ENCODE peak calls at places on chromosomes 3 and 15, in five cellular contexts. One of them, this sample, is unnamed.
A peak's percentile ranks its signal among the peaks of the same experiment; 100 is the strongest.

GRCh38 chr15:34436126-34436955 is 1.3 kb downstream of the GOLGA8A start:
- DNase-seq in spleen: peak; percentile 81
- DNase-seq in gastrocnemius medialis: no peak
- DNase-seq in coronary artery: no peak
- DNase-seq in vagina: no peak
- DNase-seq in this sample: no peak

GRCh38 chr3:72889310-72890165 is 1.7 kb downstream of the GXYLT2 start:
- DNase-seq in vagina: no peak
- DNase-seq in coronary artery: no peak
- DNase-seq in spleen: no peak
- DNase-seq in gastrocnemius medialis: no peak
- DNase-seq in this sample: no peak

GRCh38 chr15:101613130-101614000 is 38.8 kb downstream of the TM2D3 start:
- DNase-seq in vagina: no peak
- DNase-seq in gastrocnemius medialis: peak; percentile 91
- DNase-seq in coronary artery: no peak
- DNase-seq in spleen: no peak
- DNase-seq in this sample: peak; percentile 22

GRCh38 chr3:104951426-104951825 is 415.3 kb upstream of the ALCAM start:
- DNase-seq in gastrocnemius medialis: no peak
- DNase-seq in vagina: no peak
- DNase-seq in spleen: no peak
- DNase-seq in coronary artery: no peak
- DNase-seq in this sample: no peak

GRCh38 chr3:126999383-126999782 is 16.5 kb downstream of the PLXNA1 start:
- DNase-seq in coronary artery: no peak
- DNase-seq in gastrocnemius medialis: no peak
- DNase-seq in spleen: no peak
- DNase-seq in vagina: no peak
- DNase-seq in this sample: no peak

GRCh38 chr15:74134387-74135027 is 4.1 kb downstream of the ISLR2 start:
- DNase-seq in coronary artery: no peak
- DNase-seq in vagina: peak; percentile 75
- DNase-seq in spleen: no peak
- DNase-seq in gastrocnemius medialis: no peak
- DNase-seq in this sample: no peak

GRCh38 chr3:193681631-193682030 is 88.6 kb downstream of the OPA1 start:
- DNase-seq in gastrocnemius medialis: no peak
- DNase-seq in coronary artery: no peak
- DNase-seq in vagina: no peak
- DNase-seq in spleen: no peak
- DNase-seq in this sample: no peak

GRCh38 chr3:30193625-30194044 is 412.8 kb upstream of the TGFBR2 start:
- DNase-seq in coronary artery: no peak
- DNase-seq in spleen: no peak
- DNase-seq in vagina: no peak
- DNase-seq in gastrocnemius medialis: no peak
- DNase-seq in this sample: no peak

GRCh38 chr3:63655519-63655918 is 3.0 kb downstream of the SNTN start:
- DNase-seq in coronary artery: no peak
- DNase-seq in gastrocnemius medialis: no peak
- DNase-seq in spleen: no peak
- DNase-seq in vagina: no peak
- DNase-seq in this sample: no peak

GRCh38 chr3:116007000-116007399 is 383.7 kb downstream of the GAP43 start:
- DNase-seq in vagina: no peak
- DNase-seq in spleen: no peak
- DNase-seq in coronary artery: no peak
- DNase-seq in gastrocnemius medialis: no peak
- DNase-seq in this sample: no peak

GRCh38 chr3:13325092-13325491 is 95.0 kb downstream of the NUP210 start:
- DNase-seq in vagina: no peak
- DNase-seq in coronary artery: no peak
- DNase-seq in spleen: no peak
- DNase-seq in gastrocnemius medialis: no peak
- DNase-seq in this sample: no peak

GRCh38 chr3:36911990-36912804 is 32.7 kb downstream of the TRANK1 start:
- DNase-seq in gastrocnemius medialis: no peak
- DNase-seq in spleen: no peak
- DNase-seq in coronary artery: no peak
- DNase-seq in vagina: peak; percentile 44
- DNase-seq in this sample: no peak

GRCh38 chr3:171462224-171462623 is 2.0 kb upstream of the TNIK start:
- DNase-seq in spleen: no peak
- DNase-seq in vagina: no peak
- DNase-seq in gastrocnemius medialis: no peak
- DNase-seq in coronary artery: no peak
- DNase-seq in this sample: no peak

GRCh38 chr15:57873564-57874209 is 167.2 kb downstream of the POLR2M start:
- DNase-seq in coronary artery: no peak
- DNase-seq in vagina: no peak
- DNase-seq in spleen: no peak
- DNase-seq in gastrocnemius medialis: no peak
- DNase-seq in this sample: no peak

GRCh38 chr3:138674131-138674530 is 65.6 kb downstream of the FAIM start:
- DNase-seq in gastrocnemius medialis: no peak
- DNase-seq in vagina: no peak
- DNase-seq in spleen: no peak
- DNase-seq in coronary artery: no peak
- DNase-seq in this sample: no peak

GRCh38 chr3:129690406-129690805 is 83.9 kb upstream of the PLXND1 start:
- DNase-seq in vagina: no peak
- DNase-seq in coronary artery: no peak
- DNase-seq in gastrocnemius medialis: no peak
- DNase-seq in spleen: no peak
- DNase-seq in this sample: peak; percentile 74

GRCh38 chr3:175898194-175898593 is 1039.1 kb downstream of the NAALADL2 start:
- DNase-seq in gastrocnemius medialis: no peak
- DNase-seq in spleen: no peak
- DNase-seq in coronary artery: no peak
- DNase-seq in vagina: no peak
- DNase-seq in this sample: no peak

GRCh38 chr3:37189109-37189508 is 14.7 kb upstream of the LRRFIP2 start:
- DNase-seq in vagina: peak; percentile 20
- DNase-seq in coronary artery: no peak
- DNase-seq in gastrocnemius medialis: no peak
- DNase-seq in spleen: no peak
- DNase-seq in this sample: no peak

GRCh38 chr15:69780981-69781380 is 316.7 kb downstream of the TLE3 start:
- DNase-seq in gastrocnemius medialis: no peak
- DNase-seq in spleen: no peak
- DNase-seq in coronary artery: no peak
- DNase-seq in vagina: no peak
- DNase-seq in this sample: no peak

GRCh38 chr15:66883322-66883911 is 181.4 kb downstream of the SMAD6 start:
- DNase-seq in gastrocnemius medialis: peak; percentile 89
- DNase-seq in coronary artery: peak; percentile 99
- DNase-seq in spleen: no peak
- DNase-seq in vagina: peak; percentile 98
- DNase-seq in this sample: peak; percentile 83

GRCh38 chr3:117774130-117774529 is 1064.6 kb downstream of the TUSC7 start:
- DNase-seq in vagina: no peak
- DNase-seq in spleen: no peak
- DNase-seq in gastrocnemius medialis: no peak
- DNase-seq in coronary artery: no peak
- DNase-seq in this sample: no peak

GRCh38 chr3:146072824-146073223 is 88.2 kb downstream of the PLOD2 start:
- DNase-seq in coronary artery: no peak
- DNase-seq in gastrocnemius medialis: no peak
- DNase-seq in vagina: no peak
- DNase-seq in spleen: no peak
- DNase-seq in this sample: no peak

GRCh38 chr15:59941612-59942011 is 62.5 kb upstream of the FOXB1 start:
- DNase-seq in vagina: no peak
- DNase-seq in gastrocnemius medialis: no peak
- DNase-seq in coronary artery: no peak
- DNase-seq in spleen: no peak
- DNase-seq in this sample: no peak

GRCh38 chr3:114714237-114714636 is 420.4 kb downstream of the TIGIT start:
- DNase-seq in vagina: no peak
- DNase-seq in coronary artery: no peak
- DNase-seq in gastrocnemius medialis: no peak
- DNase-seq in spleen: no peak
- DNase-seq in this sample: no peak

GRCh38 chr15:61974759-61975158 is 85.5 kb downstream of the VPS13C start:
- DNase-seq in vagina: no peak
- DNase-seq in coronary artery: no peak
- DNase-seq in spleen: no peak
- DNase-seq in gastrocnemius medialis: no peak
- DNase-seq in this sample: no peak

GRCh38 chr3:86995537-86995936 is 4.6 kb upstream of the VGLL3 start:
- DNase-seq in gastrocnemius medialis: no peak
- DNase-seq in spleen: no peak
- DNase-seq in vagina: no peak
- DNase-seq in coronary artery: no peak
- DNase-seq in this sample: no peak

GRCh38 chr15:101315736-101316135 is 20.7 kb upstream of the SNRPA1 start:
- DNase-seq in coronary artery: no peak
- DNase-seq in gastrocnemius medialis: no peak
- DNase-seq in vagina: no peak
- DNase-seq in spleen: peak; percentile 70
- DNase-seq in this sample: no peak

GRCh38 chr3:134072881-134073582 is 43.3 kb upstream of the SLCO2A1 start:
- DNase-seq in spleen: peak; percentile 47
- DNase-seq in gastrocnemius medialis: no peak
- DNase-seq in vagina: no peak
- DNase-seq in coronary artery: peak; percentile 55
- DNase-seq in this sample: no peak

GRCh38 chr3:172246107-172246870 is 202.0 kb downstream of the GHSR start:
- DNase-seq in coronary artery: no peak
- DNase-seq in spleen: no peak
- DNase-seq in gastrocnemius medialis: no peak
- DNase-seq in vagina: no peak
- DNase-seq in this sample: no peak

GRCh38 chr3:43405888-43406636 is 119.7 kb downstream of the SNRK start:
- DNase-seq in coronary artery: no peak
- DNase-seq in vagina: no peak
- DNase-seq in spleen: no peak
- DNase-seq in gastrocnemius medialis: peak; percentile 77
- DNase-seq in this sample: no peak

GRCh38 chr3:112090899-112091586 is 4.9 kb downstream of the C3orf52 start:
- DNase-seq in vagina: no peak
- DNase-seq in coronary artery: no peak
- DNase-seq in gastrocnemius medialis: no peak
- DNase-seq in spleen: no peak
- DNase-seq in this sample: no peak

GRCh38 chr3:112097378-112097777 is 11.2 kb downstream of the C3orf52 start:
- DNase-seq in spleen: no peak
- DNase-seq in gastrocnemius medialis: no peak
- DNase-seq in vagina: no peak
- DNase-seq in coronary artery: no peak
- DNase-seq in this sample: no peak

GRCh38 chr3:112092439-112093179 is 6.4 kb downstream of the C3orf52 start:
- DNase-seq in spleen: no peak
- DNase-seq in vagina: no peak
- DNase-seq in gastrocnemius medialis: no peak
- DNase-seq in coronary artery: no peak
- DNase-seq in this sample: peak; percentile 14

GRCh38 chr3:112093180-112093522 is 7.0 kb downstream of the C3orf52 start:
- DNase-seq in vagina: no peak
- DNase-seq in gastrocnemius medialis: no peak
- DNase-seq in coronary artery: no peak
- DNase-seq in spleen: no peak
- DNase-seq in this sample: no peak

DNA sequence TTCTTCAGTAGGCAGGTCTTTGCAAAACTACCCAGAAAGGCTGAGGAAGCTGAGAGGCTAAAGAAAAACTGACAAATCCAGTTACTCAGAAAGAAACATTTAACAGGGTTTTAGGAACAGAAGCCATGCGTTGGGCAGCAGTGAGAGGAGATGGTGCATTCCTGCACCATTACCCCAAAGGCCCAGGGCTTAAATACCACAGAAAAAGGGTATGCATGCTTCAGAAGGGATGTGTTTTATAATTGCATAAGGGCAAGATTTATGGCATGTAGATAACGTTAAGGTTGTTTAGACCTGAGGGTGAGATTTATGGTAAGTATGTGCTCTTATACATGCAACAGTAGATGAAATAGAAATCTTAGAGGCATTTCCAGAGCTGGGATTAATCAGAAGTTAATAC is 10.0 kb downstream of the C3orf52 start:
- DNase-seq in vagina: no peak
- DNase-seq in coronary artery: no peak
- DNase-seq in spleen: no peak
- DNase-seq in gastrocnemius medialis: no peak
- DNase-seq in this sample: no peak
- TF ChIP-seq CTCF in vagina: no peak
- TF ChIP-seq CTCF in coronary artery: no peak
- TF ChIP-seq CTCF in spleen: no peak
- TF ChIP-seq CTCF in gastrocnemius medialis: no peak
- TF ChIP-seq CTCF in this sample: no peak

GRCh38 chr3:98556164-98557130 is 24.7 kb downstream of the GPR15 start:
- DNase-seq in vagina: no peak
- DNase-seq in coronary artery: no peak
- DNase-seq in gastrocnemius medialis: no peak
- DNase-seq in spleen: no peak
- DNase-seq in this sample: no peak
- H3K27ac ChIP-seq in vagina: peak overlapping the region; percentile 28
- H3K27ac ChIP-seq in coronary artery: no peak overlapping the region
- H3K27ac ChIP-seq in gastrocnemius medialis: no peak overlapping the region
- H3K27ac ChIP-seq in spleen: peak overlapping the region; percentile 20
- H3K27ac ChIP-seq in this sample: no peak overlapping the region

DNA sequence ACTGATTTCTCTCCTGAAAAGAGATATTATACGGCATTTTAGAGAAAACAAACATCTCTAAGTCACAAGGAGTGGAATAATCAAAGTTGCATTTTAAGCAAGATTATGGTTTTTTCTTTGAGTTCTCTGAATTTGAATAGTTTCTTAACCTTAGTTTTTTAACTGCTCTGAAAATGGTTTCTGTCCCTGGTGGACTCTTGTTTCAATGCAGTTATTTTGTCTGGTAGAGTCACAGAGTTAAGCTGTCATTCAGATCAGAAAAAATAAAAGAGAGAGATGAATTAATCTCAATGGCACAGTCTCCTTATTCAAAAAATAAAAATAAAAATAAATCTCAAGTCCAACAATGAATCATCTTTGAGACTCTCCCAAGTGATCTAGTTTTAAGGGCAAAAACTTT is 19.0 kb downstream of the AGTR1 start:
- DNase-seq in gastrocnemius medialis: no peak
- DNase-seq in vagina: no peak
- DNase-seq in coronary artery: no peak
- DNase-seq in spleen: no peak
- DNase-seq in this sample: no peak
- TF ChIP-seq CTCF in gastrocnemius medialis: no peak
- TF ChIP-seq CTCF in vagina: no peak
- TF ChIP-seq CTCF in coronary artery: no peak
- TF ChIP-seq CTCF in spleen: no peak
- TF ChIP-seq CTCF in this sample: no peak

DNA sequence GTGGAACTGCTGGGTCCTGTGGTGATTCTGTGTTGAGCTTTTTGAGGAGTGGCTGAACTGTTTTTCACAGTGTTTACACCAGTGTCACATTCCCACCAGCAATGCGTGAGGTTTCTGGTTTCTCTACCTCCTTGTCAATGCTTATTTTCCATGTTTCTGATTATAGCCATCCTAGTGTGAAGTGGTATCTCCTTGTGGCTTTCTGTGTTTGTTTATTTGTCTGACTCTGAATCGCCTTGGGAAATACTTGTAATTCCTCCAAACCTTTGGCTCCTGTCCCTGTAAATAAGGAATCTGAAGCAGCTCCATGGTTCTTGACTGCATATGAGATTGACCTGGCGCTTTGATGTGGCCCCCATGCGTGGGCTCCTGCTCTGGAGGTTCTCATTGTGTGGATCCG is 20.6 kb downstream of the FAN1 start:
- DNase-seq in vagina: no peak
- DNase-seq in coronary artery: no peak
- DNase-seq in gastrocnemius medialis: no peak
- DNase-seq in spleen: no peak
- DNase-seq in this sample: no peak
- H3K27ac ChIP-seq in vagina: no peak overlapping the region
- H3K27ac ChIP-seq in coronary artery: no peak overlapping the region
- H3K27ac ChIP-seq in gastrocnemius medialis: no peak overlapping the region
- H3K27ac ChIP-seq in spleen: no peak overlapping the region
- H3K27ac ChIP-seq in this sample: peak overlapping the region; percentile 88